ENCODE peak calls at places on chromosomes 3 and 15, in ten cellular contexts. F is EL; C is activated naive CD4-positive, alpha-beta T cell treated with anti-CD3 and anti-CD28 coated beads, Interleukin-2, amount 50 U/mL, for 16 hours; X is LHCN-M2; U is NCI-H187 treated with DMSO at 0.1 percent for 48 hours; Y is aorta; H is NB4; M is GM04504; K is GM18507; O is AG04450. W is an unnamed sample.

GRCh38 chr15:90895571-90896117 is 7.5 kb upstream of the MAN2A2 start:
- DNase-seq in F (no peak), C (no peak), X (peak), U (no peak), Y (no peak), H (peak), M (no peak), K (no peak), O (no peak), W (peak)

GRCh38 chr3:170690133-170690981 is 104.5 kb upstream of the SLC7A14 start:
- DNase-seq in F (peak), C (peak), X (peak), U (peak), Y (peak), H (peak), M (no peak), K (peak), O (no peak), W (peak)

GRCh38 chr15:69893863-69894262 is 203.9 kb downstream of the TLE3 start:
- DNase-seq in F (peak), C (no peak), X (peak), U (no peak), Y (no peak), H (peak), M (peak), K (no peak), O (no peak), W (peak)

GRCh38 chr15:77659350-77660321 is 26.9 kb upstream of the LINGO1 start:
- DNase-seq in F (peak), C (peak), X (peak), U (no peak), Y (no peak), H (peak), M (peak), K (peak), O (no peak), W (peak)

GRCh38 chr3:148727242-148727641 is 29.5 kb downstream of the AGTR1 start:
- DNase-seq in F (peak), C (no peak), X (peak), U (no peak), Y (no peak), H (peak), M (no peak), K (no peak), O (no peak), W (no peak)

GRCh38 chr15:57321485-57321884 is 54.8 kb upstream of the CGNL1 start:
- DNase-seq in F (no peak), C (no peak), X (no peak), U (no peak), Y (no peak), H (no peak), M (no peak), K (no peak), O (no peak), W (no peak)

GRCh38 chr3:112776000-112776399 is 70.7 kb downstream of the CD200R1L start:
- DNase-seq in F (peak), C (no peak), X (no peak), U (no peak), Y (no peak), H (peak), M (no peak), K (no peak), O (no peak), W (no peak)

GRCh38 chr3:133937756-133938601 is 42.3 kb upstream of the RAB6B start:
- DNase-seq in F (no peak), C (no peak), X (no peak), U (no peak), Y (peak), H (no peak), M (peak), K (no peak), O (no peak), W (no peak)

GRCh38 chr3:140206196-140207040 is 271.4 kb downstream of the CLSTN2 start:
- DNase-seq in F (peak), C (no peak), X (peak), U (peak), Y (no peak), H (peak), M (peak), K (no peak), O (no peak), W (no peak)

GRCh38 chr3:143436231-143436930 is 316.8 kb downstream of the CHST2 start:
- DNase-seq in F (peak), C (no peak), X (peak), U (no peak), Y (no peak), H (no peak), M (peak), K (no peak), O (no peak), W (no peak)

GRCh38 chr3:125186800-125187598 is 25.5 kb downstream of the SLC12A8 start:
- DNase-seq in F (no peak), C (no peak), X (no peak), U (no peak), Y (no peak), H (no peak), M (no peak), K (no peak), O (no peak), W (no peak)

GRCh38 chr3:8911781-8912180 is 51.5 kb downstream of the RAD18 start:
- DNase-seq in F (no peak), C (no peak), X (no peak), U (no peak), Y (no peak), H (no peak), M (no peak), K (no peak), O (no peak), W (no peak)

GRCh38 chr3:5086708-5087107 is 35.4 kb upstream of the ARL8B start:
- DNase-seq in F (no peak), C (no peak), X (no peak), U (no peak), Y (no peak), H (no peak), M (no peak), K (no peak), O (no peak), W (no peak)

W was measured in right cardiac atrium.